ENCODE peak calls at places on chromosomes 3 and 15, in seven cellular contexts. F is pancreas; N is dorsolateral prefrontal cortex; J is CD8-positive, alpha-beta T cell; H is epithelial cell of esophagus; K is ascending aorta; Y is transverse colon. E is an unnamed sample.

GRCh38 chr3:140022061-140022781 is 87.2 kb downstream of the CLSTN2 start:
- DNase-seq in F (no peak), N (no peak), J (no peak), H (no peak), K (no peak), Y (no peak), E (no peak)

GRCh38 chr3:195196266-195196665 is 74.7 kb downstream of the XXYLT1 start:
- DNase-seq in F (peak; percentile 12), N (no peak), J (no peak), H (peak; percentile 60), K (no peak), Y (no peak), E (peak; percentile 58)

GRCh38 chr3:140128217-140129137 is 193.5 kb downstream of the CLSTN2 start:
- DNase-seq in F (peak; percentile 20), N (peak; percentile 35), J (no peak), H (peak; percentile 24), K (no peak), Y (peak; percentile 9), E (no peak)

GRCh38 chr15:60708684-60709083 is 229.7 kb upstream of the ICE2 start:
- DNase-seq in F (no peak), N (no peak), J (no peak), H (no peak), K (no peak), Y (no peak), E (no peak)

GRCh38 chr15:69893863-69894262 is 203.9 kb downstream of the TLE3 start:
- DNase-seq in F (no peak), N (peak; percentile 29), J (no peak), H (no peak), K (no peak), Y (no peak), E (peak; percentile 18)

GRCh38 chr15:94324117-94324826 is 92.9 kb downstream of the MCTP2 start:
- DNase-seq in F (peak; percentile 43), N (no peak), J (no peak), H (peak; percentile 69), K (no peak), Y (peak; percentile 68), E (peak; percentile 20)

GRCh38 chr15:95113041-95113440 is 881.7 kb downstream of the MCTP2 start:
- DNase-seq in F (no peak), N (no peak), J (no peak), H (peak; percentile 24), K (no peak), Y (no peak), E (no peak)

GRCh38 chr3:29171583-29171990 is 109.3 kb upstream of the RBMS3 start:
- DNase-seq in F (no peak), N (no peak), J (no peak), H (no peak), K (no peak), Y (no peak), E (no peak)

GRCh38 chr3:120528163-120528562 is 68.0 kb upstream of the NDUFB4 start:
- DNase-seq in F (no peak), N (no peak), J (no peak), H (no peak), K (no peak), Y (no peak), E (no peak)

GRCh38 chr15:49135893-49136292 is 19.5 kb downstream of the COPS2 start:
- DNase-seq in F (no peak), N (no peak), J (no peak), H (peak; percentile 68), K (no peak), Y (no peak), E (no peak)

DNA sequence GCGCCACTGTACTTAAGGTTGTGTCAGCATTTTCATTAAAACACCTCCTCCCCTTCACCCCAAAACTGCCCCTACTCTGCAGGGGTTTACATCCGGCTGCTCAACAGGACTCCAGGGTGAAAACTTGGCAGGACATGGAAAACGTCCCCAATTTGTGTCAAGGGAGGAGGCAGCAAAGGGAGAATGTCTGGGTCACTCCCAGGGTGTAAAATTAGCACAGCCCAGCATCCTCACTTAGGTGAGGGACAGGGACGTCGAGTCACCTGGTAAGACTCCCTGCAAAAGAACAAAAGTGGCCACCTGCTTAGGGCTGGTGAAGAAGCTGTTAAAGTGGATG is 532.3 kb downstream of the FOXP1 start:
- DNase-seq in F (no peak), N (no peak), J (no peak), H (no peak), K (no peak), Y (no peak), E (no peak)
- H3K4me3 ChIP-seq in F (no peak overlapping the region), N (no peak overlapping the region), J (no peak overlapping the region), H (no peak overlapping the region), K (no peak overlapping the region), Y (no peak overlapping the region), E (no peak overlapping the region)

GRCh38 chr15:63417721-63418120 is 36.1 kb upstream of the CA12 start:
- DNase-seq in F (no peak), N (no peak), J (no peak), H (no peak), K (no peak), Y (no peak), E (no peak)
- TF ChIP-seq CTCF in F (no peak), N (no peak), J (no peak), H (no peak), K (no peak), Y (no peak), E (no peak)

GRCh38 chr15:52488830-52489229 is 39.9 kb downstream of the MYO5A start:
- DNase-seq in F (no peak), N (no peak), J (no peak), H (no peak), K (no peak), Y (no peak), E (no peak)
- H3K4me3 ChIP-seq in F (no peak overlapping the region), N (no peak overlapping the region), J (no peak overlapping the region), H (no peak overlapping the region), K (no peak overlapping the region), Y (no peak overlapping the region), E (no peak overlapping the region)

DNA sequence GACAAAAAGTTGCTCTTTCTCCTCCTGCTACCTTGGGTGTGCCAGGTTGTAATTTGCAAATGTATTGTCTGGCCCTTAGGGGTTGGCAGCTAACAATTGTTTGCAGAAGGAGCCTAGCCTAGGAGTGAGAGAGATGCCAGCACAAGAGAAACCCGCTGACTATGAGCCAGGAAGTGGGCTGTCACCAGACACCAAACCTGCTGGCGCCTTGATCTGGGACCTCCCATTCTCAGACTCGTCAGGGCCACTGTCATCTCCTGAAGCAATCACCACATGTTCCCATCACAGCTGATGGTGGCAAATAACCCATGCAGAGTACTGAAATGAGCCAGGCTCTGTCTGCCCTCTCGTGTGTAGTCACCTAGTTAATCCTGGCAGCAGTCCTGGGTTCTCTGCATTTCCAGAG is 406.4 kb upstream of the NPAP1 start:
- DNase-seq in F (peak; percentile 72), N (no peak), J (no peak), H (peak; percentile 35), K (no peak), Y (peak; percentile 74), E (no peak)
- TF ChIP-seq CTCF in F (no peak), N (no peak), J (no peak), H (no peak), K (no peak), Y (no peak), E (no peak)

DNA sequence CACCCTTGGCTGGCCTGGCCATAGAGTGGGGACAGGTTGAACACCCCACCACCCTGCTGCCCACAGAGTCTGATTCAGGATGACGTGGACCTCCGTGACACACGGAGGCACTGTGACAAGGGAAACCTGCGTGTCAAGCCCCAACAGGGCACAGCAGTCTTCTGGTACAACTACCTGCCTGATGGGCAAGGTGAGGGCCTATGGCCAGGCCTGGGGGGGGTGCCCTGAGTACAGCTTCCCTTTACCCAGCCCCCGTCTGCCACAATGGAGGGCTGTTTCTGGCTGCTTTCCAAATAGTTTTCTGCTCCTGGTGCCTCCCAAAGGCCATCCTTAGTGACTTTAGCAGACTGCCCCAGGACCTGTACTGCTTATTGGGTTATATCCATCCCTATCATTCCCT is 1.2 kb upstream of the WDR6 start:
- DNase-seq in F (no peak), N (no peak), J (no peak), H (no peak), K (no peak), Y (no peak), E (no peak)
- H3K4me3 ChIP-seq in F (no peak overlapping the region), N (peak overlapping the region; percentile 84), J (peak overlapping the region; percentile 92), H (peak overlapping the region; percentile 82), K (peak overlapping the region; percentile 80), Y (no peak overlapping the region), E (no peak overlapping the region)

GRCh38 chr3:84958495-84959469 is at the start of gene CADM2:
- DNase-seq in F (peak; percentile 88), N (peak; percentile 93), J (peak; percentile 18), H (peak; percentile 90), K (peak; percentile 44), Y (peak; percentile 83), E (peak; percentile 84)
- TF ChIP-seq CTCF in F (no peak), N (peak; percentile 56), J (no peak), H (peak; percentile 32), K (peak; percentile 16), Y (peak; percentile 29), E (no peak)